ENCODE peak calls at places on chromosomes 3 and 15, in six cellular contexts. S, A, L, J, X and P are unnamed samples.

GRCh38 chr3:117547956-117548550 is 838.5 kb downstream of the TUSC7 start:
- DNase-seq in A (no peak), L (no peak), J (no peak), S (no peak), X (no peak), P (no peak)

GRCh38 chr3:63192248-63192647 is 85.9 kb upstream of the SYNPR start:
- DNase-seq in X (no peak), S (no peak), L (no peak), J (no peak), A (no peak), P (no peak)

GRCh38 chr3:32454111-32454510 is 48.5 kb downstream of the CMTM6 start:
- DNase-seq in A (no peak), J (no peak), L (no peak), S (no peak), X (no peak), P (no peak)

GRCh38 chr3:51338632-51339031 is 46.5 kb upstream of the MANF start:
- DNase-seq in L (peak; percentile 35), J (no peak), S (no peak), X (no peak), A (no peak), P (no peak)

GRCh38 chr3:192155194-192155593 is 572.1 kb downstream of the FGF12 start:
- DNase-seq in S (no peak), J (no peak), X (no peak), A (no peak), L (no peak), P (no peak)

GRCh38 chr3:105431171-105431570 is 64.5 kb downstream of the ALCAM start:
- DNase-seq in X (no peak), S (no peak), J (no peak), A (no peak), L (no peak), P (no peak)

GRCh38 chr3:58391156-58391865 is 42.3 kb downstream of the PDHB start:
- DNase-seq in J (no peak), X (no peak), L (no peak), S (no peak), A (no peak), P (no peak)

GRCh38 chr3:50154840-50155490 is at the start of gene SEMA3F:
- DNase-seq in X (peak; percentile 69), J (no peak), L (peak; percentile 77), S (peak; percentile 48), A (peak; percentile 63), P (peak; percentile 27)

GRCh38 chr3:139893963-139894637 is 40.9 kb upstream of the CLSTN2 start:
- DNase-seq in X (no peak), S (peak; percentile 38), A (no peak), J (no peak), L (no peak), P (no peak)

GRCh38 chr3:66378256-66378655 is 122.6 kb downstream of the LRIG1 start:
- DNase-seq in X (peak; percentile 57), S (no peak), A (no peak), J (no peak), L (no peak), P (no peak)

GRCh38 chr3:13022348-13023250 is 50.6 kb downstream of the IQSEC1 start:
- DNase-seq in A (peak; percentile 85), S (peak; percentile 76), L (peak; percentile 94), X (peak; percentile 75), J (peak; percentile 53), P (peak; percentile 89)

GRCh38 chr3:183448369-183449128 is 20.1 kb upstream of the MCF2L2 start:
- DNase-seq in S (no peak), X (no peak), L (no peak), A (no peak), J (no peak), P (no peak)

GRCh38 chr3:147195896-147196295 is 210.4 kb downstream of the ZIC4 start:
- DNase-seq in A (no peak), X (no peak), J (no peak), S (no peak), L (no peak), P (no peak)

DNA sequence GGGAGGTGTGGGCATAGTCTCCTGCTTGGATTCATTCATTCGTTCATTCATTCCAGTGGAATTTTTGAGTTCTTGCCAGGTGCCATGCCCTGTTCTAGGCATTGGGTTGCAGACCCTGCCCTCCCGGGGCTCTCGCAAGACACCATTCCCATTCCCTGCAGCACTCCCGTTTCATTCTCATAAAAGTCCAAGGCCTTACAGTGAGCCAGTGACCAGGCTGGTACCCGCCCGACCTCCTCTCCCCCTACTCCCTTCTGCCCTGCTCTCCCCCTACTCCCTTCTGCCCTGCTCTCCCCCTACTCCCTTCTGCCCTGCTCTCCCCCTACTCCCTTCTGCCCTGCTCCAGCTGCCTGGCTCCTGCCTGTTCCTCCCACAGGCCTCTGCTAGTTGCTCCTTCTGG is 41.9 kb downstream of the AMOTL2 start:
- DNase-seq in X (no peak), J (no peak), A (no peak), L (peak; percentile 60), S (no peak), P (no peak)
- H3K4me1 ChIP-seq in X (no peaks in the 10 kb centered on the region), J (no peaks in the 10 kb centered on the region), A (peaks cover 69% of the 10 kb centered on the region), L (peaks cover 98% of the 10 kb centered on the region), S (peaks cover 30% of the 10 kb centered on the region), P (peaks cover 22% of the 10 kb centered on the region)

DNA sequence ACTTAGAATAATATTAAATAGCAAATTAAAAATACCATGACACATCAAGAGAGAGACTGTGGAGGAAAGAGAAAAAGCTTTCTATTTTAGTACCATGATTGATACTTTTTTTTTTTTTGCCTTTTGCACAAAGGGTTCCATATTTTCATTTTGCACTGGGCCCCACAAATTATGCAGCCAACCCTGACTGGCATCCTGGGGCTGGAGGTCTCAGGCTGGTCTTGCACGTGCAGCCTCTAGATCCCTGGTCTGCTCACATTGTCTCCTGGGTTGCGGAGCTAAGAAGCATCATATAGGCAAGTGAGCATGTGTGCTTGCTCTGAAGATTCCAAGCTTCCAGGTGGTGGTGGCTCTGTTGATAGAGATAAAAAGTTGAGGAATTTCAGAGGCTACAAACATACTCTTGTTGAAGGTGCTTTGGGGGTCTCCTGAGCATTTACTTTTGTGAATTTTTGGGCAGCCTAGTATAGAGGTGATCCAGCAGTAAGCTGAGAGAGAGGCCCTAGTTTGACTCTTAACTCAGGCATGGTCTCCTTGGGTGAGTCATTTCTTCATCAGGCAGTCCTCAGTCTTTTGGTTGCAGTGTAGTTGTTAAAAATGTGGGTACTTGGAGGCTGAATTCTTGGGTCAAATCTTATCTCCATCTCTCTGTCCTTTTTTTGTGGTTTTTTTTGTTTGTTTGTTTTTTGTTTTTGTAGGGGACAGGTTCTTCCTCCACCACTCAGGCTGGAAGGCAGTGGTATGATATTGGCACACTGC is 31.3 kb downstream of the SMAD3 start:
- DNase-seq in X (peak; percentile 61), J (no peak), A (no peak), L (no peak), S (no peak), P (no peak)
- H3K4me1 ChIP-seq in X (peaks cover 100% of the 10 kb centered on the region), J (no peaks in the 10 kb centered on the region), A (peaks cover 68% of the 10 kb centered on the region), L (peaks cover 45% of the 10 kb centered on the region), S (peaks cover 11% of the 10 kb centered on the region), P (peaks cover 9% of the 10 kb centered on the region)

DNA sequence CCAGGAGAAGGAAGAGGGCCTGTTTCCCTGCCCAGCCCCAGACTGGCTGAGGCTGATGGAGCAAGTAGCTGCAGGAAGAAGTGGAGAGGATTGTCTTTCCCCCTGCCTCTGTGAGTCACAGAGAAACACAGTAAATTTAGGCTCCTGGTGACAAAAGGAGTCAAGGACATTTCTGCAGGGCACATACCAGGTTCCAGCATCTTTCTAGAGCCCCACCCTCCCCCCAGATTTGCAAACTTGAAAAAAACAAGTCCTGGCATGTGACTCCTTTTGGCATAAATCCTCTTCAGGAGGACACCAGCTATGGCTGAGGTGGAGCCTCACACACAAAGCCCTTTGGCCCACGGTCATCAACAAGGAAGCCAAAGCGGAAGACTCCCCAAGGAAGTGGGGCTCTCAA is 17.7 kb downstream of the PLD1 start:
- DNase-seq in X (no peak), L (no peak), J (no peak), S (no peak), A (no peak), P (no peak)
- H3K4me1 ChIP-seq in X (no peaks in the 10 kb centered on the region), L (peaks cover 45% of the 10 kb centered on the region), J (no peaks in the 10 kb centered on the region), S (no peaks in the 10 kb centered on the region), A (peaks cover 32% of the 10 kb centered on the region), P (peaks cover 19% of the 10 kb centered on the region)

DNA sequence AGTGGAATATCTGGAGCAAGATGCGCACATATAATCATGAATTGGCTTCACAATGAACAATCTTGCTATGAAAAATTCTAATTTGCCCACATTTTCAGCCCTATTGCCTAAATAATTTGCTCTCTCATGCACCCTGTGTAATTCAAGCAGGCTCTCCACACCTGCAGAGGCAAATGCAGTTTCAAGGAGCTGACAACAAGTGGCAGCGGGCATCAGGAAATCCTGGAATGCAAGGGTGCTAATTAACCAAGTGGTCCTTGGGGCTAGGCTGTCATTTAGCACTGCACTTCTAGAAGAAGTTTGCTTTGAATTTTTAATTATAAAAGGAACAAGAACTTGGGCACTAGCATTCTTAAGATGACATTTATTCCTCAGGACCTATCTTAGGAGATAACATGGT is 56.3 kb upstream of the ICE2 start:
- DNase-seq in J (no peak), S (no peak), A (no peak), X (no peak), L (no peak), P (no peak)
- H3K4me1 ChIP-seq in J (no peaks in the 10 kb centered on the region), S (peaks cover 7% of the 10 kb centered on the region), A (peaks cover 29% of the 10 kb centered on the region), X (no peaks in the 10 kb centered on the region), L (no peaks in the 10 kb centered on the region), P (peaks cover under 1% of the 10 kb centered on the region)